ENCODE peak calls at places on chromosomes 4 and X, in eight cellular contexts. T is stimulated activated CD4-positive, alpha-beta T cell treated with anti-CD3 and anti-CD28 coated beads, TNF-alpha, amount 100 ng/mL, for 48 hours; J is CD8-positive, alpha-beta memory T cell; S is MCF 10A; P is activated CD4-positive, CD25-positive, alpha-beta regulatory T cell; L is NCI-H1417; F is stimulated activated naive B cell treated with anti-CD40 and anti-IgM and Interleukin-4, amounts not matched to agents 10 μg/mL and 1 μg/mL and 100 μg/mL, for 72 hours; Q is activated CD4-positive, alpha-beta T cell treated with anti-CD3 and anti-CD28 coated beads, Interleukin-2, amount 10 ng/mL, durations not matched to agents 24 days and 14 days. Y is an unnamed sample.
A peak's percentile ranks its signal among the peaks of the same experiment; 100 is the strongest.

GRCh38 chrX:124001581-124001980 is 40.1 kb downstream of the STAG2 start:
- DNase-seq in T (no peak), J (no peak), S (no peak), P (no peak), L (no peak), F (no peak), Q (no peak), Y (peak; percentile 63)

GRCh38 chrX:103453655-103454054 is 65.6 kb downstream of the RAB40A start:
- DNase-seq in T (no peak), J (no peak), S (peak; percentile 90), P (no peak), L (peak; percentile 38), F (no peak), Q (no peak), Y (peak; percentile 92)

GRCh38 chr4:61201562-61202099 is 1.5 kb downstream of the ADGRL3 start:
- DNase-seq in T (no peak), J (no peak), S (peak; percentile 40), P (no peak), L (no peak), F (no peak), Q (no peak), Y (no peak)

GRCh38 chrX:131752493-131753198 is 208.8 kb downstream of the OR13H1 start:
- DNase-seq in T (peak; percentile 62), J (no peak), S (peak; percentile 93), P (no peak), L (peak; percentile 98), F (peak; percentile 68), Q (no peak), Y (peak; percentile 60)

GRCh38 chrX:38326086-38326485 is 1.2 kb downstream of the RPGR start:
- DNase-seq in T (no peak), J (no peak), S (no peak), P (no peak), L (peak; percentile 43), F (no peak), Q (no peak), Y (peak; percentile 45)

GRCh38 chr4:18756661-18757060 is 735.1 kb upstream of the LCORL start:
- DNase-seq in T (no peak), J (no peak), S (no peak), P (no peak), L (no peak), F (no peak), Q (no peak), Y (no peak)

GRCh38 chr4:81166431-81166830 is 48.6 kb downstream of the PRKG2 start:
- DNase-seq in T (no peak), J (no peak), S (peak; percentile 42), P (no peak), L (no peak), F (no peak), Q (no peak), Y (peak; percentile 66)

GRCh38 chr4:766152-766515 is 59.8 kb downstream of the CPLX1 start:
- DNase-seq in T (no peak), J (no peak), S (peak; percentile 81), P (no peak), L (no peak), F (no peak), Q (no peak), Y (peak; percentile 51)

GRCh38 chr4:189022441-189023035 is 883.3 kb downstream of the TRIML1 start:
- DNase-seq in T (no peak), J (no peak), S (peak; percentile 38), P (no peak), L (no peak), F (no peak), Q (no peak), Y (peak; percentile 38)

GRCh38 chr4:54167508-54167907 is 61.6 kb upstream of the PDGFRA start:
- DNase-seq in T (no peak), J (no peak), S (no peak), P (no peak), L (no peak), F (no peak), Q (no peak), Y (no peak)

GRCh38 chr4:81220269-81220668 is 5.2 kb upstream of the PRKG2 start:
- DNase-seq in T (no peak), J (no peak), S (no peak), P (no peak), L (no peak), F (no peak), Q (no peak), Y (no peak)

GRCh38 chr4:159006202-159006601 is 96.7 kb upstream of the RAPGEF2 start:
- DNase-seq in T (no peak), J (no peak), S (peak; percentile 93), P (no peak), L (peak; percentile 45), F (no peak), Q (no peak), Y (peak; percentile 86)

GRCh38 chr4:40086421-40086820 is 29.8 kb downstream of the N4BP2 start:
- DNase-seq in T (no peak), J (no peak), S (no peak), P (no peak), L (no peak), F (no peak), Q (no peak), Y (no peak)

GRCh38 chrX:125205084-125205917 is 114.4 kb upstream of the TEX13C start:
- DNase-seq in T (no peak), J (no peak), S (no peak), P (no peak), L (peak; percentile 83), F (no peak), Q (peak; percentile 66), Y (peak; percentile 66)

GRCh38 chr4:143338313-143338712 is 1.6 kb downstream of the GAB1 start:
- DNase-seq in T (no peak), J (no peak), S (no peak), P (no peak), L (no peak), F (no peak), Q (no peak), Y (peak; percentile 48)

GRCh38 chrX:70664726-70665125 is 220.1 kb downstream of the DLG3 start:
- DNase-seq in T (no peak), J (no peak), S (peak; percentile 50), P (no peak), L (peak; percentile 52), F (no peak), Q (peak; percentile 63), Y (peak; percentile 49)

GRCh38 chr4:5142726-5143125 is 91.4 kb downstream of the STK32B start:
- DNase-seq in T (no peak), J (no peak), S (peak; percentile 54), P (no peak), L (peak; percentile 13), F (no peak), Q (no peak), Y (peak; percentile 40)

GRCh38 chrX:10726647-10727046 is 106.3 kb upstream of the MID1 start:
- DNase-seq in T (no peak), J (no peak), S (no peak), P (no peak), L (no peak), F (no peak), Q (no peak), Y (peak; percentile 43)

GRCh38 chr4:52234539-52235174 is 183.6 kb downstream of the SPATA18 start:
- DNase-seq in T (no peak), J (no peak), S (peak; percentile 69), P (no peak), L (peak; percentile 73), F (no peak), Q (no peak), Y (peak; percentile 91)

GRCh38 chr4:81095411-81095810 is 64.9 kb downstream of the BMP3 start:
- DNase-seq in T (no peak), J (no peak), S (no peak), P (no peak), L (no peak), F (no peak), Q (no peak), Y (no peak)

GRCh38 chr4:154119317-154119716 is 330.4 kb upstream of the SFRP2 start:
- DNase-seq in T (no peak), J (no peak), S (no peak), P (no peak), L (no peak), F (no peak), Q (no peak), Y (no peak)

GRCh38 chr4:71599588-71599987 is 184.3 kb downstream of the GC start:
- DNase-seq in T (no peak), J (no peak), S (no peak), P (no peak), L (no peak), F (no peak), Q (no peak), Y (no peak)

GRCh38 chr4:9762823-9763475 is 18.5 kb upstream of the DRD5 start:
- DNase-seq in T (peak; percentile 29), J (no peak), S (peak; percentile 81), P (no peak), L (peak; percentile 91), F (peak; percentile 33), Q (peak; percentile 87), Y (peak; percentile 72)

GRCh38 chrX:26466387-26466786 is 250.4 kb downstream of the MAGEB5 start:
- DNase-seq in T (no peak), J (no peak), S (no peak), P (no peak), L (no peak), F (no peak), Q (no peak), Y (no peak)

Y was measured in PC-3.